ENCODE peak calls at places on chromosomes 4 and X, in eight cellular contexts. C is IMR-90, K is HCT116, P is HepG2, W is SK-N-SH, M is A549, H is H1, G is GM12878. I is an unnamed sample.

GRCh38 chrX:139194571-139195280 is 335.8 kb upstream of the F9 start:
- DNase-seq in H (no peak), M (no peak), K (no peak), P (no peak), G (no peak), W (no peak), C (no peak), I (peak)

GRCh38 chr4:123599061-123599919 is 202.7 kb downstream of the SPRY1 start:
- DNase-seq in M (no peak), W (no peak), C (peak), G (no peak), K (no peak), H (no peak), P (peak), I (no peak)

GRCh38 chr4:40241936-40242590 is 45.2 kb downstream of the RHOH start:
- DNase-seq in C (no peak), K (no peak), M (no peak), G (no peak), W (no peak), H (no peak), P (no peak), I (peak)

GRCh38 chr4:121277194-121278105 is 103.4 kb downstream of the QRFPR start:
- DNase-seq in C (no peak), M (peak), W (peak), K (peak), P (peak), H (no peak), G (no peak), I (no peak)

GRCh38 chrX:44945736-44946135 is 72.7 kb downstream of the KDM6A start:
- DNase-seq in M (no peak), G (no peak), P (peak), C (no peak), H (no peak), W (no peak), K (no peak), I (peak)

GRCh38 chr4:88841635-88842034 is 144.0 kb upstream of the NAP1L5 start:
- DNase-seq in M (no peak), K (no peak), W (no peak), C (peak), P (no peak), H (no peak), G (no peak), I (no peak)

GRCh38 chr4:184472540-184473264 is 1.6 kb downstream of the IRF2 start:
- DNase-seq in G (no peak), C (peak), P (peak), M (peak), H (peak), K (no peak), W (peak), I (peak)

GRCh38 chr4:139951051-139951450 is 202.9 kb downstream of the MAML3 start:
- DNase-seq in M (no peak), G (no peak), W (no peak), K (no peak), P (no peak), C (no peak), H (no peak), I (no peak)

GRCh38 chr4:152620218-152620617 is 59.6 kb downstream of the TMEM154 start:
- DNase-seq in M (no peak), H (no peak), P (no peak), W (no peak), C (no peak), K (no peak), G (no peak), I (no peak)

GRCh38 chrX:8201896-8202331 is 30.8 kb upstream of the VCX2 start:
- DNase-seq in W (no peak), H (no peak), P (no peak), G (no peak), C (no peak), K (no peak), M (no peak), I (no peak)

GRCh38 chrX:46251755-46252154 is 293.5 kb downstream of the ZNF674 start:
- DNase-seq in H (no peak), C (peak), M (peak), K (no peak), P (peak), W (no peak), G (no peak), I (no peak)

GRCh38 chrX:20527458-20528099 is 260.9 kb upstream of the RPS6KA3 start:
- DNase-seq in C (peak), H (no peak), M (peak), P (peak), K (no peak), G (no peak), W (peak), I (peak)

GRCh38 chr4:140876597-140877364 is 120.6 kb upstream of the TBC1D9 start:
- DNase-seq in H (no peak), M (no peak), K (no peak), C (peak), W (no peak), G (no peak), P (no peak), I (no peak)

GRCh38 chrX:69021561-69021960 is 143.7 kb downstream of the PJA1 start:
- DNase-seq in C (no peak), P (no peak), K (no peak), H (no peak), W (no peak), M (no peak), G (no peak), I (no peak)

GRCh38 chrX:134026732-134027311 is 41.4 kb upstream of the GPC3 start:
- DNase-seq in M (peak), K (peak), G (no peak), H (peak), P (peak), W (peak), C (peak), I (peak)

GRCh38 chr4:74418063-74418670 is 26.8 kb upstream of the AREG start:
- DNase-seq in G (no peak), P (no peak), H (no peak), M (peak), W (no peak), K (peak), C (peak), I (no peak)

GRCh38 chr4:165457793-165458192 is 79.0 kb downstream of the CPE start:
- DNase-seq in W (no peak), C (no peak), H (no peak), G (no peak), K (no peak), M (no peak), P (no peak), I (no peak)

GRCh38 chr4:84971319-84971932 is 4.9 kb upstream of the WDFY3 start:
- DNase-seq in K (peak), P (peak), H (no peak), W (peak), M (peak), G (no peak), C (peak), I (peak)

GRCh38 chrX:79366888-79367749 is at the start of gene ITM2A:
- DNase-seq in K (no peak), W (peak), M (no peak), H (peak), C (no peak), G (no peak), P (no peak), I (peak)

DNA sequence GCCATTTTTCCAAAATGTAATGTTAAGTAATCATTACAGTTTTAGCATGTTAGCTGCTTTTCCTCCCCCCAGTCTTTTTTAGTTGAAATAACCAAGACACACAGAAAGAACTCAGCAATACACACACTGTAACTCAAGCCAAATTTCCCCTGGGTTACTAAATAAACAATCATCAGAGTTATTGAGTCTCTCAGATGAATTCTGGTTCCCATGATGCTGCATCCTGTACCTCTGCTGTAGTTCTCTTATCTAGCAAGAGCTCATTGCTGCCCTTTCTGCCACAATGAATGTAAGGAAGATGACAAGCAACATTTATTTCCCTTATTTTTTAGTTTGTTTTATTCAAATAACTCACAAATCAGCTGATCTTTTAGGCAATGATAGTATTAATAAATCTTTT is 185.1 kb downstream of the ARHGAP6 start:
- DNase-seq in K (no peak), G (no peak), C (peak), M (no peak), P (no peak), H (no peak), W (no peak), I (peak)
- TF ChIP-seq RAD21 in K (no peak), G (no peak), C (no peak), M (no peak), P (no peak), H (no peak), W (no peak), I (no peak)

GRCh38 chrX:63508668-63509067 is 157.5 kb upstream of the SPIN4 start:
- DNase-seq in K (no peak), G (no peak), C (no peak), H (no peak), M (no peak), W (no peak), P (no peak), I (no peak)

GRCh38 chrX:63511361-63511760 is 160.2 kb upstream of the SPIN4 start:
- DNase-seq in K (no peak), M (no peak), G (no peak), W (no peak), C (no peak), H (no peak), P (no peak), I (no peak)

GRCh38 chrX:63503541-63503940 is 152.4 kb upstream of the SPIN4 start:
- DNase-seq in P (no peak), W (no peak), H (no peak), G (no peak), K (no peak), C (peak), M (peak), I (no peak)

GRCh38 chrX:63506320-63506719 is 155.2 kb upstream of the SPIN4 start:
- DNase-seq in H (no peak), P (peak), C (peak), M (peak), K (peak), G (no peak), W (peak), I (peak)
- TF ChIP-seq RAD21 in H (peak), P (no peak), C (peak), M (peak), K (peak), G (peak), W (peak), I (peak)

DNA sequence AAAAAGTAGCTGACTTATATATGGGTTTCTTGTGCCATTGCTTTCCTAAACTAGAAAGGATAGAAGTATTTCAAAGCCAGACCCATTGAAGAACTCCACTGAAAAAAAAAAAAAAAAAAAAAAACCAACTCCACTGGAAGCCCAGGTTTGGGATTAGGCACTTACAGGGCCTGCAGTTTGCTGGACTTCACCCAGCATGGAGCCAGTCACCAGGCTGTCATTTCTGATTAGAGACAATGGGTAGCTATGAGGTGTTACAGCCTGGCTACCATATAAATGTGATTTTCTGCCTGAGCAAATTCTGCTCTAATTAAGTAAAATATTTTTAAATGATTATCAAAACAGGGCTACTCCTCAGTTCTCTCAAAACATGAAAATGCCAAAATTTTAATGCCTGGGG is 49.5 kb downstream of the HS6ST2 start:
- DNase-seq in K (no peak), W (peak), G (no peak), M (no peak), H (no peak), C (no peak), P (no peak), I (no peak)
- TF ChIP-seq RAD21 in K (no peak), W (no peak), G (no peak), M (no peak), H (no peak), C (no peak), P (no peak), I (no peak)

DNA sequence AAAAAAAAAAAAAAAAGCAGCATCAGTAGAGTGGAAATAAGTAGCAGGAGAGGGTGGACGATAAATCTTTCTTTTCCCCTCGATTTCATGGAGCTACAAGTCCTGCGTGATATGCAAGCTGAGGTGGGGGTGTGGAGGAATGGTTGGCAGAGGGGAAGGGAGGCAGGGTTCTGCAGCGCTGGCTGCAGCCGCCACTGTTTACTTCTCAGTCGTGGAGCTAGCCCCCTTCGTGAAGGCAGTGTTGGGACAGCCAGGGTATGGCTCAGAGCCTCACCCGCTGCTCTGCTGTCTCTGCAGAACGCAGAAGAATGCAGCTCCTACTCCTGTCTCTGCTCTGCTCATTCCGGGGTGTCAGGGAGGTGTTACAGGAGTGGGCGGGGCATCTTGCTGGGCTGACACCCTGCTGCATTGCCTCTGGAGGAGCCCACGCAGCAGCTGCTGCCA is 140.6 kb downstream of the GPM6A start:
- DNase-seq in K (no peak), G (no peak), W (peak), C (no peak), H (peak), M (peak), P (no peak), I (no peak)
- TF ChIP-seq RAD21 in K (no peak), G (no peak), W (no peak), C (no peak), H (no peak), M (no peak), P (no peak), I (no peak)

GRCh38 chr4:52546449-52546848 is 112.7 kb downstream of the USP46 start:
- DNase-seq in W (peak), K (no peak), G (no peak), P (no peak), M (no peak), C (no peak), H (no peak), I (no peak)
- TF ChIP-seq RAD21 in W (no peak), K (no peak), G (no peak), P (no peak), M (no peak), C (no peak), H (no peak), I (no peak)

GRCh38 chrX:108359811-108360602 is 78.2 kb downstream of the COL4A6 start:
- DNase-seq in P (no peak), H (no peak), G (no peak), K (no peak), W (no peak), M (no peak), C (peak), I (no peak)
- TF ChIP-seq RAD21 in P (no peak), H (no peak), G (no peak), K (no peak), W (no peak), M (no peak), C (no peak), I (no peak)

I was measured in K562.